ENCODE peak calls at places on chromosomes 1 and 21, in nine cellular contexts. R, I, X, G, J, W, T, V and O are unnamed samples.

GRCh38 chr1:153647375-153647714 is 11.2 kb upstream of the SNAPIN start:
- DNase-seq in J (no peak), T (no peak), I (no peak), R (no peak), G (no peak), X (no peak), V (no peak), W (no peak), O (no peak)

GRCh38 chr1:15180945-15181523 is 27.5 kb downstream of the TMEM51 start:
- DNase-seq in I (no peak), G (no peak), V (no peak), W (no peak), T (no peak), X (peak; percentile 84), J (no peak), R (no peak), O (no peak)

GRCh38 chr21:36663033-36663855 is 35.7 kb upstream of the SIM2 start:
- DNase-seq in T (no peak), V (no peak), W (no peak), X (no peak), I (no peak), R (peak; percentile 12), G (no peak), J (no peak), O (no peak)

GRCh38 chr1:43786975-43787374 is 79.6 kb downstream of the ST3GAL3 start:
- DNase-seq in X (peak; percentile 39), V (no peak), I (no peak), J (no peak), W (no peak), T (no peak), R (no peak), G (peak; percentile 25), O (no peak)

GRCh38 chr1:221888218-221888617 is 146.3 kb upstream of the DUSP10 start:
- DNase-seq in I (no peak), V (no peak), W (no peak), J (no peak), G (no peak), X (no peak), R (no peak), T (no peak), O (no peak)

GRCh38 chr21:37525810-37526209 is 159.2 kb downstream of the DYRK1A start:
- DNase-seq in R (no peak), J (no peak), T (no peak), W (no peak), V (no peak), X (no peak), I (no peak), G (no peak), O (no peak)

GRCh38 chr1:37795340-37796110 is 1.9 kb downstream of the MANEAL start:
- DNase-seq in X (peak; percentile 39), W (peak; percentile 41), R (peak; percentile 61), I (peak; percentile 30), T (peak; percentile 63), J (peak; percentile 65), V (peak; percentile 66), G (peak; percentile 41), O (peak; percentile 26)

GRCh38 chr1:22102746-22103145 is 40.2 kb downstream of the WNT4 start:
- DNase-seq in X (no peak), J (no peak), I (no peak), W (no peak), R (no peak), G (no peak), V (no peak), T (no peak), O (no peak)

GRCh38 chr1:156821801-156822200 is 5.2 kb upstream of the SH2D2A start:
- DNase-seq in R (no peak), X (no peak), V (no peak), J (no peak), W (no peak), I (no peak), T (no peak), G (no peak), O (no peak)

GRCh38 chr1:54285815-54286214 is 85.8 kb downstream of the MRPL37 start:
- DNase-seq in I (no peak), T (no peak), J (no peak), X (no peak), W (no peak), G (no peak), R (no peak), V (no peak), O (no peak)

GRCh38 chr1:54282101-54282847 is 82.3 kb downstream of the MRPL37 start:
- DNase-seq in R (no peak), X (peak; percentile 67), T (no peak), I (no peak), W (no peak), G (no peak), V (no peak), J (peak; percentile 37), O (no peak)

GRCh38 chr1:54283997-54284385 is 84.0 kb downstream of the MRPL37 start:
- DNase-seq in T (no peak), G (no peak), J (no peak), R (no peak), W (no peak), V (no peak), I (no peak), X (no peak), O (no peak)

GRCh38 chr1:54284781-54285563 is 85.0 kb downstream of the MRPL37 start:
- DNase-seq in I (peak; percentile 16), T (no peak), X (no peak), J (no peak), G (no peak), W (no peak), V (no peak), R (no peak), O (peak; percentile 65)

GRCh38 chr1:54283214-54283996 is 83.4 kb downstream of the MRPL37 start:
- DNase-seq in V (no peak), R (no peak), J (peak; percentile 61), G (no peak), W (no peak), I (no peak), X (no peak), T (no peak), O (no peak)
- H3K27ac ChIP-seq in V (peak overlapping the region; percentile 40), R (peak overlapping the region; percentile 46), J (peak overlapping the region; percentile 67), G (no peak overlapping the region), W (no peak overlapping the region), I (no peak overlapping the region), X (no peak overlapping the region), T (no peak overlapping the region), O (peak overlapping the region; percentile 22)

GRCh38 chr1:239270509-239270908 is 115.9 kb upstream of the CHRM3 start:
- DNase-seq in X (no peak), J (no peak), G (no peak), I (no peak), W (no peak), T (no peak), V (no peak), R (no peak), O (no peak)

GRCh38 chr1:239274242-239274830 is 112.0 kb upstream of the CHRM3 start:
- DNase-seq in J (no peak), V (no peak), W (no peak), G (no peak), T (no peak), I (no peak), X (no peak), R (no peak), O (no peak)

GRCh38 chr1:239276051-239276450 is 110.3 kb upstream of the CHRM3 start:
- DNase-seq in G (no peak), R (no peak), V (no peak), J (no peak), T (no peak), W (no peak), X (no peak), I (no peak), O (no peak)
- H3K27ac ChIP-seq in G (no peak overlapping the region), R (no peak overlapping the region), V (no peak overlapping the region), J (no peak overlapping the region), T (no peak overlapping the region), W (no peak overlapping the region), X (no peak overlapping the region), I (no peak overlapping the region), O (no peak overlapping the region)

DNA sequence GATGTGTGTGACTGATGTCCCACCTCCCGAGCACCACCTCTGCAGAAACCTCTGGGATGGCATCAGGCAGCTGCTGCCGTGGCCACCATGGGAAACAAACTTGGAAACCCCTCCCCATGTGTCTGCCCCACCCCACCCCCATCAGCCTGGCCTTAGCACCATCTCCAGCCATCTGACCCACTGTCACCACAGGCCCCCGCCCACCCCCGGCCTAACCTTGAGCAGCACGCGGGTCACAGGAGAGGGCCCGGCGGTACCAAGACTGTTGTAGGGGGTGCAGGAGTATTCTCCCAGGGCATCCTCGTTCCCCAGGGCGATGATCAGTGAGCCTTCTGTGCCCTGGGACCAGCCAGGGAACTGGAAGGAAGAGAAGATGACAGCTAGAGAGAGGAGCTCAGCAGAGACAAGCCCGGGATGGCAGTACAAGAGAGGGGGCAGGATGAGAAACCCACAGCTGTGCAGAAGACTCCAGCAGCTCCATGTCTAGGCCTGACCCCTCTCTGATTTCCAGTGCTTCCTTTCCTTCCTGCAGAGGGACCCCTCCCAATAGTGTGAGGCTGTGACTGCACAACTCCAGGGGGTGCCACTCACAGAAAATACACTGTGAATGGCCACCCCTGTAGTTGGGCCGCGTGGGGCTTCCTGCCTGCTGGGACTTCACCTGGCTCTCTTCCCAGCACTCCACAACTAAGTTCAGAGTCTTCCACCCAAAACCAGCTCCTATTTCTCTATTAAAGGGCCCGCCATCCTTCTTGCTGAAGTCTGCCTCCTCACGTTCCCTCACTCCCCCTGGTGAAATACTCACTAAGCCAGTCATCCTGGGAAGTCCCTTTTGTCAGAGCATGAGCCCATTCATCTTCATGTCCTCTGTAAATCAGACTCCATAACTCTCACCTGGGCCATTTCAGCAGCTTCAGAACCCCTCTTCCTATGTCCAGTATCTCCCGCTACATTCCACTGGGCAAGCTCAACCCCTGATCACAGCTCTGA is 7.3 kb upstream of the TAGLN2 start:
- DNase-seq in X (no peak), W (no peak), V (no peak), I (no peak), R (no peak), G (no peak), J (no peak), T (no peak), O (no peak)
- H3K27ac ChIP-seq in X (no peak overlapping the region), W (no peak overlapping the region), V (no peak overlapping the region), I (no peak overlapping the region), R (peak overlapping the region; percentile 60), G (no peak overlapping the region), J (no peak overlapping the region), T (peak overlapping the region; percentile 61), O (no peak overlapping the region)

GRCh38 chr1:39704757-39705156 is 13.5 kb upstream of the HPCAL4 start:
- DNase-seq in W (no peak), G (no peak), I (no peak), X (no peak), V (no peak), T (no peak), J (no peak), R (no peak), O (no peak)

GRCh38 chr1:39700348-39700747 is 9.1 kb upstream of the HPCAL4 start:
- DNase-seq in R (no peak), J (peak; percentile 23), V (no peak), X (no peak), I (no peak), T (no peak), W (no peak), G (no peak), O (no peak)

GRCh38 chr1:39698568-39698967 is 7.3 kb upstream of the HPCAL4 start:
- DNase-seq in W (no peak), T (no peak), R (no peak), X (no peak), V (no peak), J (no peak), I (no peak), G (no peak), O (no peak)

GRCh38 chr1:39699419-39699818 is 8.2 kb upstream of the HPCAL4 start:
- DNase-seq in X (no peak), W (no peak), G (no peak), V (no peak), R (no peak), T (no peak), J (no peak), I (no peak), O (no peak)

GRCh38 chr1:39701092-39701460 is 9.8 kb upstream of the HPCAL4 start:
- DNase-seq in J (peak; percentile 92), T (no peak), I (no peak), X (peak; percentile 62), R (no peak), G (no peak), V (peak; percentile 79), W (no peak), O (no peak)
- H3K27ac ChIP-seq in J (peak overlapping the region; percentile 87), T (no peak overlapping the region), I (no peak overlapping the region), X (no peak overlapping the region), R (no peak overlapping the region), G (no peak overlapping the region), V (peak overlapping the region; percentile 60), W (no peak overlapping the region), O (no peak overlapping the region)